ENCODE peak calls at places on chromosomes 11 and 22, in six cellular contexts. K, E, B, R, V and G are unnamed samples. For H3K4me1, the result is how much of the 10 kb centered on the place peaks cover.

GRCh38 chr11:44863231-44863630 is 87.5 kb downstream of the TP53I11 start:
- DNase-seq in K (no peak), E (no peak), B (no peak), R (no peak), V (peak), G (peak)

GRCh38 chr11:57349491-57350274 is 11.5 kb downstream of the P2RX3 start:
- DNase-seq in B (peak), V (peak), R (peak), E (peak), K (peak), G (peak)

GRCh38 chr22:44580756-44581435 is 82.9 kb upstream of the RTL6 start:
- DNase-seq in E (no peak), K (no peak), V (no peak), B (no peak), R (no peak), G (no peak)

GRCh38 chr11:64582885-64583284 is 8.1 kb upstream of the SLC22A12 start:
- DNase-seq in V (no peak), E (no peak), B (no peak), R (no peak), K (no peak), G (no peak)

GRCh38 chr22:24331468-24332440 is 61.1 kb downstream of the SPECC1L start:
- DNase-seq in B (no peak), K (peak), V (no peak), R (no peak), E (no peak), G (no peak)

GRCh38 chr22:30408388-30409101 is 11.7 kb downstream of the SEC14L2 start:
- DNase-seq in B (peak), R (peak), E (no peak), V (no peak), K (peak), G (peak)

GRCh38 chr11:12166299-12167092 is 56.1 kb downstream of the MICAL2 start:
- DNase-seq in B (no peak), R (no peak), E (no peak), K (no peak), V (no peak), G (no peak)

GRCh38 chr11:61587951-61588695 is 7.2 kb upstream of the SYT7 start:
- DNase-seq in V (peak), R (peak), E (peak), B (no peak), K (no peak), G (no peak)

GRCh38 chr11:66818231-66818955 is 24.8 kb upstream of the RCE1 start:
- DNase-seq in E (no peak), B (no peak), K (peak), V (no peak), R (no peak), G (peak)

GRCh38 chr11:35567737-35568465 is 42.5 kb upstream of the PAMR1 start:
- DNase-seq in K (peak), B (peak), E (no peak), R (peak), V (no peak), G (no peak)

GRCh38 chr11:12715941-12716340 is 41.7 kb downstream of the TEAD1 start:
- DNase-seq in K (no peak), R (no peak), E (no peak), V (no peak), B (no peak), G (no peak)

GRCh38 chr11:74948898-74949747 is at the start of the genes SPCS2 and XRRA1:
- DNase-seq in R (peak), B (peak), K (peak), E (peak), V (peak), G (peak)

GRCh38 chr11:107619926-107620325 is 29.0 kb downstream of the ELMOD1 start:
- DNase-seq in B (no peak), V (no peak), R (no peak), E (no peak), K (peak), G (peak)

GRCh38 chr22:23518381-23519187 is 61.5 kb downstream of the IGLL1 start:
- DNase-seq in E (no peak), V (peak), B (no peak), R (no peak), K (no peak), G (no peak)

GRCh38 chr11:126765196-126765595 is 235.4 kb downstream of the KIRREL3 start:
- DNase-seq in B (no peak), E (no peak), V (no peak), R (no peak), K (no peak), G (no peak)

GRCh38 chr11:811446-812245 is 1.9 kb downstream of the RPLP2 start:
- DNase-seq in E (no peak), B (peak), R (no peak), K (no peak), V (no peak), G (no peak)

GRCh38 chr11:77775941-77776340 is 44.6 kb downstream of the RSF1 start:
- DNase-seq in E (no peak), K (no peak), V (no peak), R (no peak), B (no peak), G (no peak)

GRCh38 chr22:20000246-20001081 is 16.2 kb downstream of the ARVCF start:
- DNase-seq in E (no peak), V (no peak), B (no peak), R (no peak), K (no peak), G (no peak)

GRCh38 chr11:6427516-6427915 is 8.6 kb upstream of the APBB1 start:
- DNase-seq in R (no peak), K (no peak), V (peak), E (no peak), B (no peak), G (no peak)

GRCh38 chr11:69444381-69445130 is 36.9 kb upstream of the LINC01488 start:
- DNase-seq in B (peak), K (peak), E (no peak), V (peak), R (peak), G (peak)

GRCh38 chr22:42270178-42270511 is 308 bp downstream of the TCF20 start:
- DNase-seq in K (no peak), B (peak), R (peak), E (peak), V (no peak), G (no peak)

GRCh38 chr11:123137496-123138270 is 57.4 kb downstream of the CLMP start:
- DNase-seq in B (peak), V (peak), R (no peak), E (no peak), K (peak), G (peak)

GRCh38 chr22:48188211-48188845 is 1425.9 kb downstream of the TBC1D22A start:
- DNase-seq in K (no peak), B (peak), R (peak), E (no peak), V (no peak), G (peak)

GRCh38 chr22:42279425-42280020 is 9.1 kb upstream of the TCF20 start:
- DNase-seq in B (no peak), R (peak), V (no peak), E (no peak), K (no peak), G (no peak)

GRCh38 chr11:113475160-113475761 is at the start of gene DRD2:
- DNase-seq in K (no peak), V (peak), R (no peak), E (no peak), B (no peak), G (peak)

GRCh38 chr11:129323896-129324522 is 51.6 kb upstream of the BARX2 start:
- DNase-seq in E (no peak), B (peak), R (no peak), V (no peak), K (peak), G (no peak)

GRCh38 chr11:57095896-57096295 is 85.9 kb upstream of the LRRC55 start:
- DNase-seq in E (no peak), K (no peak), B (no peak), R (no peak), V (no peak), G (no peak)

GRCh38 chr11:121426476-121427454 is 25.3 kb upstream of the SORL1 start:
- DNase-seq in B (no peak), V (peak), K (no peak), E (peak), R (peak), G (no peak)

GRCh38 chr11:43898574-43898973 is 17.9 kb downstream of the ALKBH3 start:
- DNase-seq in B (peak), R (no peak), V (no peak), K (no peak), E (no peak), G (no peak)

GRCh38 chr11:7611411-7611810 is 61.9 kb downstream of the CYB5R2 start:
- DNase-seq in E (no peak), R (peak), B (no peak), V (no peak), K (peak), G (no peak)
- H3K4me2 ChIP-seq in E (no peak), R (no peak), B (no peak), V (no peak), K (no peak), G (no peak)

DNA sequence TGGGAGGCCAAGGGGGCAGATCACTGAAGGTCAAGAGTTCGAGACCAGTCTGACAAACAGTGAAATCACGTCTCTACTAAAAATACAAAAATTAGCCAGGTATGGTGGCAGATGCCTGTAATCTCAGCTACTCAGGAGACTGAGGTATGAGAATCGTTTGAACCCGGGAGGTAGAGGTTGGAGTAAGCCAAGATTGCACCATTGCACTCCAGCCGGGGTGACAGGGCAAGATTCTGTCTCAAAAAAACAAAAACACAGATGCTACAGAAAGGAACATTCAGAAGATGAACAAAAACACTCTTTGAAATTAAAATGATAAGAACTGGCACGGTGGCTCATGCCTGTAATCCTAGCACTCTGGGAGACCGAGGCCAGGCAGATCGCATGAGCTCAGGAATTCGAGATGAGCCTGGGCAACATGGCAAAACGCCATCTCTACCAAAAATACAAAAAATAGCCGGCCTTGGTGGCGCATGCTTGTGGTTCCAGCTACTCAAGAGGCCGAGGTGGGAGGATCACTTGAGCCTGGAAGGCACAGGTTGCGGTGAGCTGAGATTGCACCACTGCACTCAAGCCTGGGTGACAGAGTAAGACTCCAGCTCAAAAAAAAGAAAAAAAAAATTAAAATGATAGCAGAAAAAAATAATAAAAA is 8.5 kb downstream of the RAB6A start:
- DNase-seq in V (no peak), K (no peak), B (no peak), R (no peak), E (no peak), G (no peak)
- H3K4me1 ChIP-seq in V (under half), K (under half), B (under half), R (under half), E (under half), G (under half)

GRCh38 chr11:125303186-125303585 is 138.6 kb downstream of the PKNOX2 start:
- DNase-seq in E (no peak), K (no peak), B (no peak), V (no peak), R (no peak), G (no peak)

GRCh38 chr11:125300791-125301218 is 136.3 kb downstream of the PKNOX2 start:
- DNase-seq in K (peak), E (no peak), R (peak), V (no peak), B (peak), G (peak)

GRCh38 chr11:125299821-125300220 is 135.3 kb downstream of the PKNOX2 start:
- DNase-seq in V (no peak), R (no peak), B (no peak), K (no peak), E (no peak), G (no peak)

GRCh38 chr11:125299061-125299616 is 134.6 kb downstream of the PKNOX2 start:
- DNase-seq in B (no peak), R (no peak), K (no peak), E (no peak), V (no peak), G (no peak)

DNA sequence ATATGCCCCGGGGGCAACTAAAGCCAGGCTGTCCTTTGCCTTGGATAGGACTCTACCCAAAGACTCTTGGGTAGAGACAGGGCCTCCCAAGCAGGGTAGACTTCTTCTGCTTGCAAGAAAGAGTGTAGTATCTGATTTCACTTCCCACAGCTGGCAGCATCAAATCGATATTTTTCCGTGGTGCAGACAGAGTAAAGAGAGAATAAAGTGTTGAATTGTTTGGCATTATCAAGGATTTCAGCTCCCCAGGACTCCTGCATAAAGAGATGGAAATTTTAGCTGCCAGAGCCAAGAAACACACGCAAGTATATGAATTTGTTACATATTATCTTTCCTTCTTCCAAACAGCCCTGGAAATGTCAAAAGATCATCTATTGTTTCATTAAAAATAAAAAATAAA is 136.8 kb downstream of the PKNOX2 start:
- DNase-seq in R (no peak), V (no peak), E (no peak), B (no peak), K (no peak), G (no peak)
- H3K9ac ChIP-seq in R (no peak), V (no peak), E (no peak), B (no peak), K (no peak), G (no peak)

DNA sequence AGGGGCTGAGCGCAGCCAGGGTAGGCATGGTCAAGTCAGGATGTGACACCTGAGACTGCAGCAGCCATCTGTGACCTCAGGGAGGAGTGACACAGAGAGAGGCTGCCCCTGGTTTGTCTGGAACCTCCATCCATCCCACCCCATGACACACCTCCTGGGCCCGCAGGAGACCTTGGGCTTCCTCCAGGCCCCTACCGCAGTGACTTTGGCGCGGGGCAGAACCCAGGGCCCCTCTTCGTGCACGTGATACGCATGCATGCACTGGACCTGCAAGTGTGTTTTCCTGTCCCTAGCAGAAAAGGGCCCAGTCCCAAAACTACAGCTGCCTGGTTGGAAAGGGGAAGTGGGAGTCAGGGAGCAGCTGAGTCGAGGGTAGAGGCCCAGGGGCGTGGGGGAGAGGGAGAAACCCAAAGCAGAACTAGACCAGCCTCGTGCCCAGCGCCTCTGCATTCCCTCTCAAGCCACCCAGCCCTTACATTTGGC is 7.9 kb upstream of the CYTH4 start:
- DNase-seq in B (no peak), E (no peak), R (no peak), K (no peak), V (no peak), G (no peak)
- H3K4me2 ChIP-seq in B (no peak), E (peak), R (no peak), K (no peak), V (no peak), G (no peak)

DNA sequence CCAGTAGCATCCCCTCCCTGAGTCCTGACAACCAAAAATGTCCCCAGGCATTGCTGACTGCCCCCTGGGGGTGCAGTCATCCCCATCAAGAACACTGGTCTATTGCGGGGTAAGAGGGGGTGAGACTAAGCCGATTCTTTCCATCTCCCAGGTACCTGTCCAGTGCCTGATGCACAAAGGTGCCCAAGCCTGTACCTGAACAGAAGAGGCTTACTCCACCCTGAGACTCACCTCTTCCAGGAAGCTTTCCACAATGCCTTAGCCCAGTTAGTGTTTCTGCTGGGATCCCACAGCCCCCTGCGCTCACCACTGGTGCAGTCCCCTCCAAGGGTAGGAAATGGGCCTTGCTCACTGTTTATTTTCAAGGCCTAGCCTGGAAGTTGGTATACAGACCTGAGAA is 22.9 kb downstream of the TPST2 start:
- DNase-seq in B (no peak), V (no peak), K (no peak), R (no peak), E (no peak), G (no peak)
- H3K4me1 ChIP-seq in B (under half), V (under half), K (under half), R (under half), E (under half), G (under half)